ENCODE peak calls at places on chromosomes 6 and 20, in nine cellular contexts. N, G, D, J, H, M, Q, S and O are unnamed samples.

GRCh38 chr6:167279766-167280440 is 11.2 kb upstream of the UNC93A start:
- DNase-seq in H (no peak), M (no peak), Q (no peak), G (no peak), S (no peak), D (no peak), N (no peak), J (no peak), O (no peak)

GRCh38 chr6:130843575-130844320 is 16.5 kb downstream of the SMLR1 start:
- DNase-seq in Q (no peak), M (peak; percentile 56), N (peak; percentile 33), S (no peak), H (peak; percentile 53), G (peak; percentile 53), J (no peak), D (no peak), O (no peak)

GRCh38 chr20:56750430-56750829 is 121.3 kb downstream of the TFAP2C start:
- DNase-seq in M (no peak), D (no peak), S (no peak), H (no peak), G (no peak), Q (no peak), N (no peak), J (no peak), O (no peak)

GRCh38 chr6:167047554-167047953 is 48.4 kb downstream of the CEP43 start:
- DNase-seq in S (peak; percentile 17), M (no peak), Q (peak; percentile 36), G (peak; percentile 59), N (no peak), D (no peak), H (no peak), J (peak; percentile 82), O (no peak)

GRCh38 chr6:10951675-10952282 is 64.9 kb downstream of the SYCP2L start:
- DNase-seq in N (peak; percentile 88), D (no peak), M (peak; percentile 78), J (no peak), G (peak; percentile 58), Q (no peak), S (no peak), H (peak; percentile 77), O (no peak)

GRCh38 chr6:139577991-139578604 is 203.7 kb upstream of the CITED2 start:
- DNase-seq in J (no peak), G (no peak), Q (no peak), S (no peak), D (no peak), H (peak; percentile 45), M (peak; percentile 82), N (peak; percentile 82), O (no peak)

GRCh38 chr6:33432546-33432945 is 12.7 kb downstream of the SYNGAP1 start:
- DNase-seq in S (no peak), M (no peak), J (no peak), D (no peak), Q (no peak), N (no peak), H (no peak), G (no peak), O (no peak)

GRCh38 chr6:148925701-148926100 is 178.9 kb downstream of the UST start:
- DNase-seq in D (no peak), S (no peak), N (no peak), H (no peak), J (no peak), Q (no peak), G (no peak), M (no peak), O (no peak)

GRCh38 chr6:116982401-116982800 is 105.4 kb downstream of the RFX6 start:
- DNase-seq in H (no peak), Q (no peak), M (no peak), G (no peak), J (no peak), S (no peak), N (no peak), D (no peak), O (no peak)

GRCh38 chr6:131383421-131384411 is 189.3 kb upstream of the ARG1 start:
- DNase-seq in H (no peak), J (no peak), Q (no peak), S (no peak), G (no peak), N (no peak), D (no peak), M (no peak), O (no peak)

GRCh38 chr6:3946779-3947178 is 97.6 kb downstream of the FAM50B start:
- DNase-seq in N (no peak), H (no peak), M (no peak), S (no peak), G (no peak), D (no peak), J (no peak), Q (no peak), O (no peak)

GRCh38 chr6:30881987-30882763 is 2.1 kb upstream of the DDR1 start:
- DNase-seq in D (peak; percentile 46), J (no peak), N (no peak), H (no peak), G (no peak), M (peak; percentile 31), Q (no peak), S (no peak), O (peak; percentile 33)

GRCh38 chr6:6004147-6004995 is 2.4 kb downstream of the NRN1 start:
- DNase-seq in N (no peak), G (peak; percentile 25), M (peak; percentile 8), S (no peak), Q (no peak), H (no peak), D (no peak), J (peak; percentile 37), O (no peak)